ENCODE peak calls at places on chromosomes 4 and X, in six cellular contexts. One of them, this sample, is unnamed.
A peak's percentile ranks its signal among the peaks of the same experiment; 100 is the strongest.

GRCh38 chr4:78622253-78622979 is 70.8 kb downstream of the ANXA3 start:
- DNase-seq in fibroblast of lung: peak; percentile 65
- DNase-seq in K562: peak; percentile 87
- DNase-seq in GM12878: no peak
- DNase-seq in MG63: no peak
- DNase-seq in mesendoderm: peak; percentile 89
- DNase-seq in this sample: no peak

GRCh38 chr4:110175634-110176033 is 22.8 kb downstream of the ELOVL6 start:
- DNase-seq in fibroblast of lung: no peak
- DNase-seq in K562: no peak
- DNase-seq in GM12878: no peak
- DNase-seq in MG63: no peak
- DNase-seq in mesendoderm: no peak
- DNase-seq in this sample: no peak

GRCh38 chr4:92270908-92271307 is 32.9 kb upstream of the GRID2 start:
- DNase-seq in fibroblast of lung: no peak
- DNase-seq in K562: no peak
- DNase-seq in GM12878: no peak
- DNase-seq in MG63: no peak
- DNase-seq in mesendoderm: peak; percentile 91
- DNase-seq in this sample: no peak

GRCh38 chrX:154749856-154750255 is 1.0 kb downstream of the GAB3 start:
- DNase-seq in fibroblast of lung: no peak
- DNase-seq in K562: peak; percentile 44
- DNase-seq in GM12878: no peak
- DNase-seq in MG63: no peak
- DNase-seq in mesendoderm: no peak
- DNase-seq in this sample: no peak

GRCh38 chr4:21765810-21766407 is 182.7 kb downstream of the KCNIP4 start:
- DNase-seq in fibroblast of lung: peak; percentile 55
- DNase-seq in K562: peak; percentile 27
- DNase-seq in GM12878: no peak
- DNase-seq in MG63: peak; percentile 3
- DNase-seq in mesendoderm: peak; percentile 86
- DNase-seq in this sample: peak; percentile 51

GRCh38 chr4:17786567-17786966 is 5.1 kb upstream of the FAM184B start:
- DNase-seq in fibroblast of lung: no peak
- DNase-seq in K562: peak; percentile 19
- DNase-seq in GM12878: no peak
- DNase-seq in MG63: no peak
- DNase-seq in mesendoderm: no peak
- DNase-seq in this sample: no peak

GRCh38 chr4:139454111-139454600 is at the start of gene RAB33B:
- DNase-seq in fibroblast of lung: peak; percentile 90
- DNase-seq in K562: no peak
- DNase-seq in GM12878: no peak
- DNase-seq in MG63: no peak
- DNase-seq in mesendoderm: no peak
- DNase-seq in this sample: no peak

GRCh38 chr4:20272411-20272872 is 20.7 kb downstream of the SLIT2 start:
- DNase-seq in fibroblast of lung: peak; percentile 69
- DNase-seq in K562: no peak
- DNase-seq in GM12878: no peak
- DNase-seq in MG63: no peak
- DNase-seq in mesendoderm: no peak
- DNase-seq in this sample: no peak

GRCh38 chr4:164482092-164482404 is 271.9 kb upstream of the SMIM31 start:
- DNase-seq in fibroblast of lung: no peak
- DNase-seq in K562: no peak
- DNase-seq in GM12878: no peak
- DNase-seq in MG63: no peak
- DNase-seq in mesendoderm: no peak
- DNase-seq in this sample: no peak

GRCh38 chr4:183897193-183897592 is 7.9 kb upstream of the STOX2 start:
- DNase-seq in fibroblast of lung: no peak
- DNase-seq in K562: no peak
- DNase-seq in GM12878: no peak
- DNase-seq in MG63: no peak
- DNase-seq in mesendoderm: no peak
- DNase-seq in this sample: no peak

GRCh38 chr4:3648731-3649130 is 116.5 kb upstream of the LRPAP1 start:
- DNase-seq in fibroblast of lung: no peak
- DNase-seq in K562: no peak
- DNase-seq in GM12878: no peak
- DNase-seq in MG63: no peak
- DNase-seq in mesendoderm: no peak
- DNase-seq in this sample: no peak

GRCh38 chr4:3644849-3645627 is 112.8 kb upstream of the LRPAP1 start:
- DNase-seq in fibroblast of lung: peak; percentile 13
- DNase-seq in K562: peak; percentile 32
- DNase-seq in GM12878: no peak
- DNase-seq in MG63: peak; percentile 54
- DNase-seq in mesendoderm: no peak
- DNase-seq in this sample: peak; percentile 68

GRCh38 chr4:3645711-3646221 is 113.5 kb upstream of the LRPAP1 start:
- DNase-seq in fibroblast of lung: no peak
- DNase-seq in K562: no peak
- DNase-seq in GM12878: no peak
- DNase-seq in MG63: no peak
- DNase-seq in mesendoderm: no peak
- DNase-seq in this sample: no peak

GRCh38 chr4:3648195-3648594 is 116.0 kb upstream of the LRPAP1 start:
- DNase-seq in fibroblast of lung: no peak
- DNase-seq in K562: no peak
- DNase-seq in GM12878: no peak
- DNase-seq in MG63: no peak
- DNase-seq in mesendoderm: no peak
- DNase-seq in this sample: no peak

DNA sequence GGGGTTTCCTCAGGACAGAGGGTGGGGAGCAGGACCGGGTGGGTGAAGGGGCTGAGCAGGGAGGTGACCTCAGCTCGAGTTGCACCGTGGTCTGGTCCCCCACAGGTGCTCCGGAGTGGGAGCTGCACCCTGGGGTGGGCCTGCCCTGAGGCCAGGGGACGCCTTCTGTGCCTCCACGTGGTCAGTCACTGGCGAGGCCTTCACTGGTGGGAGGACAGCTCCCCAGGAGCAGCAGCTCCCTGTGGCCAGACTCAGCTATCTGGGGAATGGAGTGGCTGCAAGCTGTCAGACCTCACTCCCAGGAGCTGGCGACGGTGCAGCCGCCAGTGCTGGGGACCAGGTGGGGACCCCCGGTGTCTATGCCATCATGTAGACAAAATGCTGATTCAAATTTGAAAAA is 114.1 kb upstream of the LRPAP1 start:
- DNase-seq in fibroblast of lung: no peak
- DNase-seq in K562: no peak
- DNase-seq in GM12878: no peak
- DNase-seq in MG63: no peak
- DNase-seq in mesendoderm: no peak
- DNase-seq in this sample: no peak
- H3K27me3 ChIP-seq in fibroblast of lung: peaks cover 3% of the 10 kb centered on the region
- H3K27me3 ChIP-seq in K562: peaks cover 42% of the 10 kb centered on the region
- H3K27me3 ChIP-seq in GM12878: no peaks in the 10 kb centered on the region
- H3K27me3 ChIP-seq in MG63: no peaks in the 10 kb centered on the region
- H3K27me3 ChIP-seq in mesendoderm: no peaks in the 10 kb centered on the region
- H3K27me3 ChIP-seq in this sample: no peaks in the 10 kb centered on the region

GRCh38 chrX:94178145-94178790 is 504.3 kb downstream of the FAM133A start:
- DNase-seq in fibroblast of lung: no peak
- DNase-seq in K562: no peak
- DNase-seq in GM12878: no peak
- DNase-seq in MG63: no peak
- DNase-seq in mesendoderm: no peak
- DNase-seq in this sample: no peak
- H3K27me3 ChIP-seq in fibroblast of lung: no peaks in the 10 kb centered on the region
- H3K27me3 ChIP-seq in K562: no peaks in the 10 kb centered on the region
- H3K27me3 ChIP-seq in GM12878: no peaks in the 10 kb centered on the region
- H3K27me3 ChIP-seq in MG63: no peaks in the 10 kb centered on the region
- H3K27me3 ChIP-seq in mesendoderm: no peaks in the 10 kb centered on the region
- H3K27me3 ChIP-seq in this sample: no peaks in the 10 kb centered on the region

GRCh38 chrX:129652565-129653169 is 2.1 kb downstream of the APLN start:
- DNase-seq in fibroblast of lung: no peak
- DNase-seq in K562: no peak
- DNase-seq in GM12878: no peak
- DNase-seq in MG63: no peak
- DNase-seq in mesendoderm: no peak
- DNase-seq in this sample: no peak
- H3K27me3 ChIP-seq in fibroblast of lung: no peaks in the 10 kb centered on the region
- H3K27me3 ChIP-seq in K562: peaks cover 27% of the 10 kb centered on the region
- H3K27me3 ChIP-seq in GM12878: peaks cover 4% of the 10 kb centered on the region
- H3K27me3 ChIP-seq in MG63: no peaks in the 10 kb centered on the region
- H3K27me3 ChIP-seq in mesendoderm: peaks cover 9% of the 10 kb centered on the region
- H3K27me3 ChIP-seq in this sample: peaks cover 15% of the 10 kb centered on the region

DNA sequence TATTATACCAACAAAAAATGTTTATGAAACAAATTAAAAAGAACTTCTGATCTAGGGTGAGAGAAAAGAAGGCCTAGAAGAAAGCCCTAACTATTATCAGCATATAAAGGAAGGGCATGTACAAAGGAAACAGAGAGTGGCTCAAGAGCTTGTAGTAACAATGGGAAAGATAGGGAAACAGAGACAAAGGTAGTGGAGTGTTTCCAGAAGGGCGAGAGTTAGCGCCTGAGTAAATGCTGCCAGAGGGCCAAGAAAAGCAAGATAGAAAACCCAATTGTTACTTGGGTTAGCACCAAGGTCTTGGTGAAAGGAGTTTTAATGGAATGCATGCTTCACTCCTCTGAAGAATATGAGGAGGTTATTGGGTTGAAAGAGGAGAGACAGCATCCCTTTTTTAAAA is 16.5 kb upstream of the MSL3 start:
- DNase-seq in fibroblast of lung: no peak
- DNase-seq in K562: no peak
- DNase-seq in GM12878: no peak
- DNase-seq in MG63: no peak
- DNase-seq in mesendoderm: peak; percentile 1
- DNase-seq in this sample: no peak
- H3K27me3 ChIP-seq in fibroblast of lung: no peaks in the 10 kb centered on the region
- H3K27me3 ChIP-seq in K562: no peaks in the 10 kb centered on the region
- H3K27me3 ChIP-seq in GM12878: no peaks in the 10 kb centered on the region
- H3K27me3 ChIP-seq in MG63: no peaks in the 10 kb centered on the region
- H3K27me3 ChIP-seq in mesendoderm: no peaks in the 10 kb centered on the region
- H3K27me3 ChIP-seq in this sample: no peaks in the 10 kb centered on the region

DNA sequence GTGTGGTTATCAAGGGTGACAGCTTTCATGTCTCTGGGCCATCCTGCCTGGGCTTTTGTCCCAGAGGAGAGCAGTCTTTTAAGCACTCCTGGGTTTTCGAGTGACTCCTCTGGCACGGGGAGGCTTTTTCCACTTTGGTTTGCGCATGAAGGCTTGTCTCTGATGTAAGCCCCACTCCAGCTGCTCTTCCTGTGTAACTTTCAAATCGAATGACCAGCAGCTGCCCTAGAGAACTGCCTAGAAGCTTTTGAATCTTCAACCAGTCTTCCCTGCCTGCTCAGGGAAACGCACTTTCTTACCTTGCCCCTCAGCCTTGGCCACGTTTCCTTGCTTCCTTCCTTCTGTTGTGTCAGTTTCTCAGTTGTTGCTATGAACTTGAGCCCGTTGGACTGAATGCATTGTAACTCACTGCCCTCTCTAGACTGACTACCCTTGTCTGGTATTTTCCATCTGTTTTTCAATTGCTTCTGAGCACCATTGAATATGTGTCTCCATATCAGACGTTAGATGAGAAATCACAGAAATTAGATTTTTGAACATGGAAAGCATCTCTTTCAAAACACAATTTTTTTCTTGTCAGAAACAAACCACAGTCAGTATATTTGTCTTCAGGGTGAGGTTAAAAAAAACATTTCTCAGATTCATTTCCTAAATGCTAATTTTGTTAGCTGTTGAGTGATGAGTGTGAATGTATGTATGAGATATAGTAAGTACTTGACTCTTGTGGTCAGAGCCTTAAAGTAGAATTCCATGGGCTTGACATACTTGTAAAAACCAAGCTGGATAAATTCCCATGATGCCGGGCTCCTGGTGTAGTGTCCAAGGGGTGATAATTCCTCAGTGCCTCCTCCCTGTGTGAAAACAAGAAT is 45.4 kb downstream of the SLC9A6 start:
- DNase-seq in fibroblast of lung: peak; percentile 78
- DNase-seq in K562: no peak
- DNase-seq in GM12878: no peak
- DNase-seq in MG63: peak; percentile 78
- DNase-seq in mesendoderm: no peak
- DNase-seq in this sample: no peak
- H3K27me3 ChIP-seq in fibroblast of lung: no peaks in the 10 kb centered on the region
- H3K27me3 ChIP-seq in K562: no peaks in the 10 kb centered on the region
- H3K27me3 ChIP-seq in GM12878: no peaks in the 10 kb centered on the region
- H3K27me3 ChIP-seq in MG63: no peaks in the 10 kb centered on the region
- H3K27me3 ChIP-seq in mesendoderm: no peaks in the 10 kb centered on the region
- H3K27me3 ChIP-seq in this sample: no peaks in the 10 kb centered on the region

GRCh38 chr4:174156239-174156826 is 127.1 kb downstream of the FBXO8 start:
- DNase-seq in fibroblast of lung: peak; percentile 78
- DNase-seq in K562: peak; percentile 80
- DNase-seq in GM12878: peak; percentile 4
- DNase-seq in MG63: no peak
- DNase-seq in mesendoderm: peak; percentile 56
- DNase-seq in this sample: peak; percentile 28
- H3K27me3 ChIP-seq in fibroblast of lung: no peaks in the 10 kb centered on the region
- H3K27me3 ChIP-seq in K562: no peaks in the 10 kb centered on the region
- H3K27me3 ChIP-seq in GM12878: no peaks in the 10 kb centered on the region
- H3K27me3 ChIP-seq in MG63: no peaks in the 10 kb centered on the region
- H3K27me3 ChIP-seq in mesendoderm: no peaks in the 10 kb centered on the region
- H3K27me3 ChIP-seq in this sample: no peaks in the 10 kb centered on the region

DNA sequence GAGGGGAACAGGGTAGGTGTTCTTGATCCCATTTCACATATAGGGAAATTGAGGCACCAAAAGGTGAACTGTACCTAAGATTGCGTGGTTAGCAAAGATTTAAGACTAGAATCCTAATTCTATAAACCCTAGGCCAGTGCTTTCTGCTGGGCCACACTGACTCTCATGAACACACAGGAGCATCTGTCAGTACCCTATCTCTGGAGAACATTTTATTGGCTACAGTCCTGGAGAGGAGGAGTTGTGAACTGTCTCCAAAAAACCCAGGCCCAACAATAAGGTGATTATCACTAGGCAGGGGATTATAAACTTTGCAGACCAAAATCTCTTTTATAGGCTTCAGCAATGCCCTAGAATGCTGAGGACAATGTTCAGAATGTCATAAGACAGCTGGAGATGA is 24.1 kb downstream of the OPHN1 start:
- DNase-seq in fibroblast of lung: no peak
- DNase-seq in K562: no peak
- DNase-seq in GM12878: no peak
- DNase-seq in MG63: no peak
- DNase-seq in mesendoderm: peak; percentile 34
- DNase-seq in this sample: no peak
- H3K27me3 ChIP-seq in fibroblast of lung: no peaks in the 10 kb centered on the region
- H3K27me3 ChIP-seq in K562: no peaks in the 10 kb centered on the region
- H3K27me3 ChIP-seq in GM12878: no peaks in the 10 kb centered on the region
- H3K27me3 ChIP-seq in MG63: no peaks in the 10 kb centered on the region
- H3K27me3 ChIP-seq in mesendoderm: no peaks in the 10 kb centered on the region
- H3K27me3 ChIP-seq in this sample: no peaks in the 10 kb centered on the region